ENCODE peak calls at places on chromosomes 13 and 19, in seven cellular contexts. L is HCT116, S is H1, A is SK-N-SH, Y is K562, M is NT2/D1, T is GM12878. P is an unnamed sample.

GRCh38 chr19:49469828-49470614 is 4.0 kb upstream of the FLT3LG start:
- DNase-seq in M (no peak), S (no peak), Y (no peak), L (no peak), A (no peak), T (peak), P (no peak)

GRCh38 chr13:74794582-74794981 is 660.4 kb upstream of the KLF12 start:
- DNase-seq in T (no peak), S (no peak), Y (no peak), L (no peak), A (no peak), M (no peak), P (no peak)

GRCh38 chr13:34416833-34417425 is 525.1 kb upstream of the NBEA start:
- DNase-seq in S (no peak), T (no peak), Y (no peak), A (no peak), M (no peak), L (no peak), P (no peak)

GRCh38 chr13:20658451-20658850 is 45.0 kb upstream of the IL17D start:
- DNase-seq in T (no peak), Y (no peak), M (no peak), S (no peak), L (no peak), A (no peak), P (no peak)

GRCh38 chr13:81770868-81771505 is 1430.1 kb upstream of the SPRY2 start:
- DNase-seq in S (no peak), Y (no peak), L (no peak), M (no peak), A (no peak), T (no peak), P (no peak)

GRCh38 chr13:92745233-92745632 is 481.4 kb upstream of the GPC6 start:
- DNase-seq in M (no peak), T (no peak), S (no peak), L (no peak), A (no peak), Y (no peak), P (no peak)

GRCh38 chr19:6402834-6403608 is 10.1 kb upstream of the GTF2F1 start:
- DNase-seq in T (no peak), Y (peak), S (no peak), A (no peak), L (no peak), M (no peak), P (peak)

GRCh38 chr19:50723069-50723468 is at the start of gene CLEC11A:
- DNase-seq in M (no peak), S (no peak), T (no peak), L (no peak), A (no peak), Y (no peak), P (no peak)

GRCh38 chr13:98769736-98770135 is 17.3 kb upstream of the SLC15A1 start:
- DNase-seq in A (no peak), Y (no peak), T (no peak), L (no peak), M (no peak), S (no peak), P (no peak)

GRCh38 chr19:41442473-41443360 is at the start of gene ERICH4:
- DNase-seq in M (no peak), S (no peak), Y (no peak), L (no peak), A (no peak), T (no peak), P (no peak)

GRCh38 chr13:33612641-33613638 is 205.0 kb upstream of the RFC3 start:
- DNase-seq in L (no peak), Y (no peak), S (no peak), T (no peak), A (no peak), M (no peak), P (peak)

GRCh38 chr19:12052571-12053169 is at the start of gene ZNF878:
- DNase-seq in L (no peak), A (peak), M (peak), T (peak), S (peak), Y (peak), P (peak)
- TF ChIP-seq YY1 in L (no peak), A (no peak), M (no peak), T (peak), S (no peak), Y (no peak), P (no peak)

GRCh38 chr19:17872251-17873001 is 681 bp downstream of the SLC5A5 start:
- DNase-seq in A (no peak), L (no peak), Y (no peak), M (no peak), T (no peak), S (no peak), P (no peak)

GRCh38 chr19:17877696-17878095 is 6.0 kb downstream of the SLC5A5 start:
- DNase-seq in T (no peak), M (no peak), S (no peak), L (no peak), Y (no peak), A (no peak), P (no peak)

GRCh38 chr19:17873661-17874422 is 2.1 kb downstream of the SLC5A5 start:
- DNase-seq in Y (peak), T (no peak), S (no peak), A (peak), L (peak), M (peak), P (no peak)

GRCh38 chr19:17871878-17872250 is at the start of gene SLC5A5:
- DNase-seq in L (no peak), Y (no peak), T (no peak), M (no peak), S (no peak), A (peak), P (no peak)

GRCh38 chr19:17874423-17875135 is 2.8 kb downstream of the SLC5A5 start:
- DNase-seq in Y (no peak), L (no peak), A (peak), S (no peak), T (no peak), M (no peak), P (no peak)
- TF ChIP-seq YY1 in Y (no peak), L (no peak), A (no peak), S (no peak), T (no peak), M (no peak), P (no peak)

GRCh38 chr19:37655689-37656491 is 625 bp upstream of the ZFP30 start:
- DNase-seq in Y (peak), A (peak), T (peak), S (no peak), M (peak), L (peak), P (peak)

GRCh38 chr19:37654833-37655688 is at the start of gene ZFP30:
- DNase-seq in L (peak), M (no peak), S (no peak), A (peak), Y (peak), T (peak), P (peak)

GRCh38 chr19:37654118-37654517 is 1.1 kb downstream of the ZFP30 start:
- DNase-seq in A (peak), Y (no peak), M (no peak), T (no peak), L (no peak), S (no peak), P (no peak)

GRCh38 chr19:37654525-37654832 is 786 bp downstream of the ZFP30 start:
- DNase-seq in S (no peak), M (peak), A (no peak), T (no peak), L (no peak), Y (no peak), P (no peak)
- TF ChIP-seq YY1 in S (no peak), M (no peak), A (no peak), T (no peak), L (no peak), Y (no peak), P (no peak)

GRCh38 chr13:26348966-26349365 is 95.0 kb downstream of the CDK8 start:
- DNase-seq in Y (peak), M (no peak), S (no peak), T (no peak), L (no peak), A (no peak), P (peak)
- TF ChIP-seq YY1 in Y (no peak), M (no peak), S (no peak), T (no peak), L (no peak), A (no peak), P (no peak)

DNA sequence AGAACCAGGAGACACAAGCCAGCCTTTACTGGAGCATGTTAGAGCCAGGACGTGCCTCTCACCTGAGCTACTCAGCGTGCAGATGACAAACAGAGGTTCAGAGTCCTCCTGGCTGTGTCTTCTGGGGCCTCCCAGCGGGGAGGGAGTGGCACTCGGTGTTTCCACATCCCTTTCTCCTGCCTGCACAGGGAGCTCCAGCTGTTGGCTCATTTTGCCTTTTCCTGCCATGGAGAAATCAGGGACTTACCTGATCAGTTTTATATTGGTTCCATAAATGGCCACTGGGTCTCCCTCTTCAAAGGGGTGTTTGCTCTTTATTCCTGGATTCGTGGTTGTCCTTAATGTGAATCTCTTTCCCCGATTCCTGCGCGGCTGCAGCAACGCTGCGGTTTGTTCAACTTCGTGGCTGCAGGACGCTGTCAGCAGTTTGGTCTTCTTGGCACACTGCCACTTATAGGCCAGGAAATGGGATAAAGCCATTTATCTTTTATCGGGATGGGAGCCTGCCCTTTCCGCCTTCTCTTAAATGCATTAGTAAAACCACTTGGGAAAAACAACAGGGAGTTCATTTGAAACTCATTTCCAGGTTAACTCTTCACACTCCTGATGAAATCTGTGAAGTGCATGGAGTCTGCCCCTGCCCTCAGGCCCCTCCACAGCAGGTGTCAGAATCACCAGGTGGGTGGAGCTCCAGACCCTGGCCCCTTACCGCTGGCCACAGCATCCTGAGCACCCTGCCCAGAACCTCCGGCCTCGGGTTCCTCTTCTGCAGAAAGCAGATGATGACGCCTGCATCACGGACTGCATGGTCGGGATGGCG is 39.8 kb upstream of the MCF2L start:
- DNase-seq in A (peak), Y (no peak), T (no peak), S (no peak), M (no peak), L (no peak), P (peak)
- TF ChIP-seq YY1 in A (no peak), Y (no peak), T (no peak), S (no peak), M (no peak), L (no peak), P (no peak)

GRCh38 chr19:11538232-11539036 is at the start of gene CNN1:
- DNase-seq in T (no peak), A (no peak), L (no peak), M (no peak), Y (peak), S (peak), P (peak)

GRCh38 chr19:11539495-11540365 is 1.1 kb downstream of the CNN1 start:
- DNase-seq in T (no peak), L (no peak), A (peak), S (no peak), Y (peak), M (no peak), P (no peak)

GRCh38 chr19:11535792-11536595 is 2.7 kb upstream of the CNN1 start:
- DNase-seq in S (peak), A (peak), M (peak), T (no peak), Y (peak), L (peak), P (peak)

GRCh38 chr19:11540642-11541041 is 2.0 kb downstream of the CNN1 start:
- DNase-seq in T (no peak), A (no peak), Y (no peak), L (no peak), S (no peak), M (no peak), P (no peak)

DNA sequence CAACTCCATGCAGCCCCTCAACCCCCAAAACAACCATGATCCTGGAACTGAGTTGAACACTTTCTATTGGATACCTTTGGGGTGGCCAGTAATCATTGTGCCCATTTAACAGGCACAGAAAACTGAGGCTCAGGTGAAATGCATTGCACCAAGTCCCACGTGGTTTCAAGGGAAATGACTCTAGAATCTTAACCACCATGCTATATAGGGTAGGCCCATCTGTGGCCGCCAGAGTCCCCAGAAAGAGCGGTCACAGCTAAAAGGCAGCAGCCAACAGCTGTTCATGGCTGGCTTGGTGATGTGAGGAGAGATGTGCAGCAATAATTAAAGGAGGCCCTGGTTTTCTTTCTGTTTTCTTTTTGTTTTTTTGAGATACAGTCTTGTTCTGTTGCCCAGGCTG is 2.6 kb downstream of the CNN1 start:
- DNase-seq in L (no peak), M (no peak), T (no peak), S (no peak), A (no peak), Y (no peak), P (no peak)
- TF ChIP-seq YY1 in L (no peak), M (no peak), T (no peak), S (no peak), A (no peak), Y (no peak), P (no peak)

DNA sequence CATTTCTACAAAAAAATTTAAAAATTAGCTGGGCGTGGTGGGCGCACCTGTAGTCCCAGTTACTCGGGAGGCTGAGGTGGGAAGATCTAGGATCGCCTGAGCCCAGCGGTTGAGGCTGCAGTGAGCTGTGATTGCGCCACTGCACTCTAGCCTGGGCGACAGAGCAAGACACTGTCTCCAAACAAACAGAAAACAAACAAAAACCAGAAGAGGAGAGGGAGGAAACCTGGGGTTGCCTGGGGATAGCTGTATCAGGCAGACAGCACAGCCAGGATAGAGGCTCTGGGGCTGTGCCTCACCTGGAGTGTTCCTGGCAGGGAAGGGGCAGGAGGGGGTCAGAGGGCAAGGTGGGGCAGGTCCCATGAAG is 2.6 kb upstream of the POLR2E start:
- DNase-seq in T (no peak), S (no peak), A (no peak), M (no peak), L (no peak), Y (no peak), P (peak)
- TF ChIP-seq YY1 in T (no peak), S (no peak), A (no peak), M (no peak), L (no peak), Y (no peak), P (no peak)

GRCh38 chr19:33377586-33378475 is 4.3 kb downstream of the CEBPG start:
- DNase-seq in Y (no peak), T (no peak), M (no peak), L (no peak), A (no peak), S (no peak), P (no peak)
- TF ChIP-seq YY1 in Y (no peak), T (no peak), M (no peak), L (no peak), A (no peak), S (no peak), P (no peak)

DNA sequence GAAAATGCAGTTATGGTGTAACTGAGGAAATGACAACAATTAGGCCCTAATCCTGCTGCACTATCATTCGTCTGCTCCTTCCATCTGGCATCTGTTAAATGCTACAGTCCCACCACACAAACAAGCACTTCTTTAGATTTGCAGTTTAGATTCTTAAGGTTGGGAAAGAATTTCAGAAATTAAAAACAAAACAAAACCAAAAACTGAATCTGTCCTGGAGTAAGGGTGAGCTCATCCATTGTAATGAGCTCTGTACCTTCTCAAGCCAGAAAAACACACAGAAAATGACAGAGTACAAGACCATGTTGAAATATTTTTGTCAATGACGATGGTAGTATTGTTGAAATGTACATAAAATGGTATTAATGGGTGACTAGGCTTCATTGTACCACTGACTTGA is 28.3 kb downstream of the SMAD9 start:
- DNase-seq in T (no peak), S (no peak), M (no peak), A (no peak), L (no peak), Y (no peak), P (no peak)
- TF ChIP-seq YY1 in T (no peak), S (no peak), M (no peak), A (no peak), L (no peak), Y (no peak), P (no peak)